ENCODE peak calls at places on chromosomes 2 and 18, in ten cellular contexts. R is adrenal gland, L is HepG2, X is heart left ventricle, D is body of pancreas, I is ovary, N is sigmoid colon, Y is esophagus squamous epithelium, F is prostate gland, M is HCT116. Q is an unnamed sample. For H3K4me1, the result is how much of the 10 kb centered on the place peaks cover.

GRCh38 chr2:21438949-21439348 is 315.2 kb downstream of the TDRD15 start:
- DNase-seq in R (no peak), L (no peak), X (no peak), D (peak), I (no peak), N (no peak), Y (no peak), F (no peak), M (no peak), Q (no peak)

GRCh38 chr18:5253910-5254309 is 41.6 kb downstream of the ZBTB14 start:
- DNase-seq in R (no peak), L (no peak), X (no peak), D (no peak), I (no peak), N (no peak), Y (no peak), F (no peak), M (no peak), Q (no peak)

GRCh38 chr2:201730651-201731280 is 32.3 kb upstream of the MPP4 start:
- DNase-seq in R (no peak), L (no peak), X (no peak), D (no peak), I (no peak), N (no peak), Y (no peak), F (no peak), M (no peak), Q (no peak)

GRCh38 chr2:49177194-49177593 is 22.9 kb upstream of the FSHR start:
- DNase-seq in R (no peak), L (no peak), X (no peak), D (no peak), I (no peak), N (no peak), Y (no peak), F (no peak), M (no peak), Q (no peak)

GRCh38 chr2:160498147-160498546 is 4.5 kb upstream of the RBMS1 start:
- DNase-seq in R (no peak), L (no peak), X (no peak), D (no peak), I (no peak), N (no peak), Y (no peak), F (no peak), M (no peak), Q (no peak)

GRCh38 chr2:133158024-133158423 is 410.2 kb downstream of the NCKAP5 start:
- DNase-seq in R (no peak), L (peak), X (no peak), D (no peak), I (no peak), N (no peak), Y (no peak), F (no peak), M (no peak), Q (no peak)

GRCh38 chr18:40063488-40063887 is 1891.5 kb upstream of the PIK3C3 start:
- DNase-seq in R (no peak), L (no peak), X (no peak), D (no peak), I (no peak), N (no peak), Y (no peak), F (no peak), M (no peak), Q (no peak)

GRCh38 chr2:224008702-224009261 is 30.3 kb downstream of the SERPINE2 start:
- DNase-seq in R (no peak), L (peak), X (no peak), D (peak), I (no peak), N (no peak), Y (no peak), F (no peak), M (no peak), Q (no peak)

GRCh38 chr18:8673276-8674209 is 31.8 kb upstream of the MTCL1 start:
- DNase-seq in R (no peak), L (no peak), X (no peak), D (no peak), I (no peak), N (no peak), Y (no peak), F (no peak), M (no peak), Q (no peak)

GRCh38 chr2:168156661-168157060 is 90.7 kb downstream of the STK39 start:
- DNase-seq in R (no peak), L (no peak), X (peak), D (no peak), I (no peak), N (no peak), Y (no peak), F (peak), M (no peak), Q (no peak)

GRCh38 chr18:50847192-50847591 is 27.4 kb upstream of the MRO start:
- DNase-seq in R (no peak), L (no peak), X (no peak), D (no peak), I (no peak), N (no peak), Y (no peak), F (no peak), M (no peak), Q (no peak)

GRCh38 chr2:48248251-48248933 is 281.6 kb upstream of the STON1 start:
- DNase-seq in R (no peak), L (peak), X (peak), D (no peak), I (no peak), N (no peak), Y (no peak), F (no peak), M (peak), Q (no peak)

GRCh38 chr2:82275599-82275998 is 1971.0 kb upstream of the LRRTM1 start:
- DNase-seq in R (no peak), L (no peak), X (no peak), D (no peak), I (no peak), N (no peak), Y (no peak), F (peak), M (no peak), Q (no peak)

GRCh38 chr2:113406114-113406513 is 31.4 kb upstream of the ZNG1B start:
- DNase-seq in R (no peak), L (no peak), X (no peak), D (no peak), I (no peak), N (no peak), Y (no peak), F (no peak), M (no peak), Q (peak)

GRCh38 chr2:25380586-25381360 is 39.0 kb upstream of the DNMT3A start:
- DNase-seq in R (no peak), L (no peak), X (no peak), D (no peak), I (peak), N (no peak), Y (no peak), F (no peak), M (no peak), Q (peak)

GRCh38 chr2:127612111-127612822 is 33.7 kb upstream of the GPR17 start:
- DNase-seq in R (peak), L (no peak), X (no peak), D (no peak), I (no peak), N (peak), Y (no peak), F (no peak), M (no peak), Q (peak)

GRCh38 chr2:88603146-88603545 is 24.1 kb downstream of the EIF2AK3 start:
- DNase-seq in R (no peak), L (no peak), X (no peak), D (no peak), I (no peak), N (no peak), Y (no peak), F (no peak), M (no peak), Q (no peak)

GRCh38 chr2:28613616-28614501 is 118.0 kb downstream of the PLB1 start:
- DNase-seq in R (no peak), L (peak), X (no peak), D (peak), I (no peak), N (no peak), Y (no peak), F (no peak), M (peak), Q (peak)

GRCh38 chr18:28284132-28284531 is 107.2 kb upstream of the CDH2 start:
- DNase-seq in R (no peak), L (no peak), X (no peak), D (no peak), I (no peak), N (no peak), Y (no peak), F (no peak), M (no peak), Q (no peak)
- TF ChIP-seq POLR2A in R (no peak), L (no peak), X (no peak), D (no peak), I (no peak), N (no peak), Y (no peak), F (no peak), M (no peak), Q (no peak)

DNA sequence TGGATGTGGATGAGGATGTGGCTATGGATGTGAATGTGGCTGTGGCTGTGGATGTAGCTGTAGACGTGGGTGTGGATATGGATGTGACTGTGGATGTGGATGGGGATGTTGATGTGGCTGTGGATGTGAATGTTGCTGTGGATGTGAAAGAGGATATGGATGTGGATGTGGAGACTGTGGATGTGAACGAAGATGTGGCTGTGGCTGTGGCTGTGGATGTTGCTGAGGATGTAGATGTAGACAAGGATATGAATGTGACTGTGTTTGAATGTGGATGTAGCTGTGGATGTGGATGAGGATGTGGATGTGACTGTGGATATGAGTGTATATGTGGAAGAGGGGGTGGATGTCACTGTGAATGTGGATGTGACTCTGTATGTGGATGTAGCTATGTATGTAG is 884.6 kb upstream of the CHAC2 start:
- DNase-seq in R (no peak), L (no peak), X (no peak), D (no peak), I (no peak), N (no peak), Y (no peak), F (no peak), M (no peak), Q (no peak)
- H3K4me1 ChIP-seq in R (under half), L (under half), X (under half), D (under half), I (under half), N (under half), Y (under half), F (under half), M (under half), Q (under half)

DNA sequence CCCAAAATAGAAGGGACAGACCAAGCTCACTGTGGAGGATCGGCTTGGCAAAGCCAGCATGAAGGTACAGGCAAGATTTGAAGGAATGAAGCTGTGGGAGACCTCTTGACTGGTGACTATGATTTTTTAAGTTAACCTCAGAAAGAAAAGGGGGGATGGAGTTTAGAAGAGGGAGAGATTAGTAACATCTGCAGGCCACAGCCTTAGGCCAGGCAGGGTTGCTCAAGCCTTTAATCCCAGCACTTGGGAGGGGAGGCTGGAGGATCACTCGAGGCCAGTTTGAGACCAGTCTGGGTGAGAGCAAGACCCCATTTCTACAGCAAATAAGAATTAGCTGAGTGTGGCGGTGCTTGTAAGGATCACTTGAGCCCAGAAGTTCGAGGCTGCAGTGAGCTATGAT is 46.6 kb downstream of the ZNF532 start:
- DNase-seq in R (no peak), L (no peak), X (no peak), D (no peak), I (no peak), N (no peak), Y (no peak), F (no peak), M (no peak), Q (no peak)
- H3K27ac ChIP-seq in R (peak), L (no peak), X (peak), D (peak), I (peak), N (peak), Y (peak), F (peak), M (no peak), Q (peak)

GRCh38 chr2:222561817-222562424 is 94.0 kb downstream of the FARSB start:
- DNase-seq in R (peak), L (peak), X (peak), D (peak), I (peak), N (no peak), Y (no peak), F (peak), M (peak), Q (no peak)
- TF ChIP-seq POLR2A in R (no peak), L (no peak), X (no peak), D (no peak), I (no peak), N (no peak), Y (no peak), F (no peak), M (no peak), Q (no peak)

GRCh38 chr2:215427585-215427984 is 8.3 kb downstream of the FN1 start:
- DNase-seq in R (no peak), L (no peak), X (no peak), D (no peak), I (no peak), N (no peak), Y (no peak), F (no peak), M (no peak), Q (no peak)
- H3K4me1 ChIP-seq in R (under half), L (half or more), X (under half), D (under half), I (under half), N (under half), Y (under half), F (under half), M (under half), Q (under half)

DNA sequence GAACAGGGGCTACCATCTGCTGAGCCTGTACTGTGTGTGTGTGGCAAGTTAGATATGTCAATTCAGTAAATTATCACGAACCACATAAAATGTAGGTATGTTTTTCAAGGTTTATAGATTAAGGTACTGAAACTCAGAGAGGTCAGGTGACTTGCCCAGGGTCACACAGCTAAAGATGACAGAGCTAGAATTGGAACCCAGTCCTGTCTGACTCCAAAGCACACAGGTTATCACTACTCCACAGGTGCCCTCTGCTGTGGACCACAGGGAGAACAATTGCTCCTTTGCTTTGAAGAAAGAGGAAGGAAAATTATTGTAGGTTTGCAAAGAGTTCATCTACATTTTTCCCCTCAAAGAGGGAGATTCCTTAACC is 229.7 kb upstream of the AGAP1 start:
- DNase-seq in R (no peak), L (no peak), X (no peak), D (no peak), I (no peak), N (no peak), Y (no peak), F (no peak), M (peak), Q (no peak)
- H3K27ac ChIP-seq in R (no peak), L (no peak), X (peak), D (no peak), I (no peak), N (no peak), Y (peak), F (no peak), M (peak), Q (peak)

DNA sequence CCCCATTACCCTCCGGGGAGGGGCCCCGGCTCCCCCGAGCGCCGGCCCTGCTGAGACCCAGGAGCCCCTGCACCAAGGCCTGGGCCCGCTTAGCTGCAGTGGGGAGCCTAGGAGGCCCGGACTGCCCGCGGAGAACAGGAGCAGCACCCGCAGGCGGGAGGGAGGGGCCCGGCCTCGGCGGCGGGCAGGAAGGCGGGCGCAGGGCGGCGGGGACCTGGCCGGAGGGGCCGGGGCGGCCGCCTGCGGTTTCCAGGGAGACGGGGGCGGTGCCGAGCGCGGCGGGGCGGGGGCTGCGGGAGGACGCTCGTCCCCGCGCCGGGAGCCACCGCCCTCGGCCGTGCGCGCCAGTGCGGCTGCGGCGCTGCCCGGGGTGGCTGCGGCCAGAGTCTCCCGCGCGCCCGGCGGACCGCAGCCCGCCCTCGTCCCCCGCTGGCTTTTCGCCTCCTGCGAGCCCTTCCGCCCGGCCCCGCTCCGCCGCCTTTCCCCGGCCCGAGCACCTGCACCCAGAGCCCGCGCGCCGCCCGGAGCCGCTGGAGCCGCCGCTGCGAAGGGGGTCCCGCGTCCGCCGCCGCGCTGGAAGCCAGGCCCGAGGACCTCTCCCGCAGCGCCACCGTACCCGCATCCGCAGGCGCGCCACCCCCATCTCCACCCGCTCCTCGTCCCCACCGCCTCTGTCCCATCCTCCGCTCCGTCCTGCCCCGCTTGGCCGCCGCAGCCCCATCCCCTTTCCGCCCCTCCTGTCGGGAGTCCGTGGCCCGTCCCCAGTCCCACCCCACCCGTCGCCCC is 17.2 kb downstream of the GPC1 start:
- DNase-seq in R (peak), L (peak), X (peak), D (peak), I (peak), N (peak), Y (no peak), F (peak), M (no peak), Q (peak)
- TF ChIP-seq POLR2A in R (peak), L (no peak), X (no peak), D (no peak), I (peak), N (no peak), Y (no peak), F (peak), M (no peak), Q (no peak)

DNA sequence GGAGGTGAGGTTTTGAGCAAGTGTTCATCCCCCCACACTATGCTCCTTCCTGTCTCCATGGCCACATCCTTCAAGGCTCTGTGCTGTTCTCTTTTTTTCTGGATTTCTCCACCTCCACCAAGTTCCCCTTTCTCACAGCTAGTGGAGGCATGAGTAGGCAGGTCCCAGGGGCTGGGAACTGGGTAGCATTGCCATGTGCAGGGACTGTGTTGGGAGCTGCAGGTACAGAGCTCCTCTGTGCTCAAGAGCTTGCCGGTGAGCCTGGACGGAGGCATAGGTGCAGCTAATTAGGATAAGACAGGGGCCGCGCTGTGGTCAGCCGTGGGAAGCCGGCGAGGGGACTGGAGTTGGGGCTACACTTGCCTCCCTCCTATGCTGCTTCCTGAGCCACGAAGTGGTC is 36.7 kb downstream of the ATOH8 start:
- DNase-seq in R (no peak), L (no peak), X (no peak), D (no peak), I (no peak), N (peak), Y (no peak), F (no peak), M (no peak), Q (peak)
- H3K4me1 ChIP-seq in R (under half), L (half or more), X (half or more), D (under half), I (under half), N (under half), Y (under half), F (under half), M (under half), Q (under half)

GRCh38 chr2:43210467-43211303 is 15.7 kb downstream of the ZFP36L2 start:
- DNase-seq in R (no peak), L (peak), X (peak), D (peak), I (peak), N (peak), Y (peak), F (no peak), M (no peak), Q (no peak)

GRCh38 chr2:43210125-43210466 is 16.3 kb downstream of the ZFP36L2 start:
- DNase-seq in R (no peak), L (no peak), X (no peak), D (no peak), I (no peak), N (no peak), Y (no peak), F (no peak), M (no peak), Q (no peak)

GRCh38 chr2:43212931-43213330 is 13.5 kb downstream of the ZFP36L2 start:
- DNase-seq in R (peak), L (no peak), X (peak), D (peak), I (no peak), N (peak), Y (no peak), F (no peak), M (no peak), Q (peak)

GRCh38 chr2:43214253-43214652 is 12.2 kb downstream of the ZFP36L2 start:
- DNase-seq in R (peak), L (no peak), X (no peak), D (no peak), I (no peak), N (no peak), Y (no peak), F (no peak), M (no peak), Q (peak)

GRCh38 chr2:43212216-43212828 is 14.1 kb downstream of the ZFP36L2 start:
- DNase-seq in R (no peak), L (no peak), X (no peak), D (no peak), I (no peak), N (no peak), Y (no peak), F (no peak), M (no peak), Q (no peak)
- H3K27ac ChIP-seq in R (no peak), L (no peak), X (no peak), D (no peak), I (no peak), N (no peak), Y (peak), F (no peak), M (no peak), Q (peak)